ENCODE peak calls at places on chromosomes 2 and 18, in eight cellular contexts. X is retina, K is GM12865, Y is aorta, R is upper lobe of right lung, V is foreskin fibroblast, N is renal cortical epithelial cell, G is left ventricle myocardium inferior. M is an unnamed sample.
A peak's percentile ranks its signal among the peaks of the same experiment; 100 is the strongest.

GRCh38 chr18:58297198-58297597 is 253.2 kb downstream of the NEDD4L start:
- DNase-seq in X (no peak), K (peak; percentile 14), Y (no peak), R (no peak), V (no peak), N (no peak), G (no peak), M (no peak)

GRCh38 chr2:58239243-58239642 is 1.9 kb downstream of the FANCL start:
- DNase-seq in X (no peak), K (no peak), Y (no peak), R (no peak), V (no peak), N (no peak), G (no peak), M (no peak)

GRCh38 chr2:118806797-118807667 is 40.4 kb downstream of the EN1 start:
- DNase-seq in X (peak; percentile 58), K (no peak), Y (no peak), R (no peak), V (no peak), N (no peak), G (no peak), M (no peak)

GRCh38 chr18:46531472-46531871 is 125.5 kb downstream of the LOXHD1 start:
- DNase-seq in X (no peak), K (no peak), Y (no peak), R (no peak), V (no peak), N (no peak), G (no peak), M (no peak)

GRCh38 chr2:10860476-10861325 is 48.1 kb upstream of the PDIA6 start:
- DNase-seq in X (no peak), K (no peak), Y (no peak), R (no peak), V (no peak), N (no peak), G (no peak), M (no peak)

GRCh38 chr2:15559379-15559778 is 1.8 kb downstream of the NBAS start:
- DNase-seq in X (no peak), K (no peak), Y (no peak), R (no peak), V (no peak), N (no peak), G (no peak), M (no peak)

GRCh38 chr18:21914739-21915319 is 174.2 kb downstream of the MIB1 start:
- DNase-seq in X (no peak), K (peak; percentile 36), Y (no peak), R (no peak), V (peak; percentile 9), N (peak; percentile 25), G (no peak), M (no peak)

GRCh38 chr2:226800941-226801784 is 1.5 kb upstream of the IRS1 start:
- DNase-seq in X (peak; percentile 97), K (peak; percentile 88), Y (peak; percentile 88), R (peak; percentile 92), V (peak; percentile 82), N (peak; percentile 90), G (peak; percentile 86), M (peak; percentile 89)

GRCh38 chr2:97724501-97724900 is 11.1 kb downstream of the ZAP70 start:
- DNase-seq in X (no peak), K (no peak), Y (no peak), R (no peak), V (no peak), N (no peak), G (no peak), M (no peak)

GRCh38 chr2:200040831-200041230 is 85.4 kb downstream of the MAIP1 start:
- DNase-seq in X (no peak), K (no peak), Y (no peak), R (no peak), V (no peak), N (no peak), G (no peak), M (no peak)

GRCh38 chr2:55511508-55512124 is 7.9 kb upstream of the CFAP36 start:
- DNase-seq in X (peak; percentile 31), K (no peak), Y (no peak), R (no peak), V (peak; percentile 16), N (peak; percentile 57), G (no peak), M (no peak)

GRCh38 chr18:1663879-1664705 is 759.4 kb downstream of the ADCYAP1 start:
- DNase-seq in X (no peak), K (peak; percentile 51), Y (peak; percentile 69), R (peak; percentile 85), V (no peak), N (no peak), G (peak; percentile 43), M (peak; percentile 81)

GRCh38 chr2:33373986-33374385 is 102.5 kb upstream of the RASGRP3 start:
- DNase-seq in X (no peak), K (no peak), Y (no peak), R (no peak), V (peak; percentile 87), N (peak; percentile 78), G (no peak), M (no peak)

GRCh38 chr2:17313261-17313660 is 205.0 kb downstream of the RAD51AP2 start:
- DNase-seq in X (no peak), K (no peak), Y (no peak), R (no peak), V (no peak), N (no peak), G (no peak), M (no peak)

GRCh38 chr2:11993749-11994148 is 247.3 kb downstream of the LPIN1 start:
- DNase-seq in X (no peak), K (no peak), Y (no peak), R (no peak), V (no peak), N (no peak), G (no peak), M (no peak)

GRCh38 chr18:13616041-13616440 is 110.3 kb downstream of the FAM210A start:
- DNase-seq in X (no peak), K (no peak), Y (no peak), R (no peak), V (no peak), N (no peak), G (no peak), M (no peak)

GRCh38 chr18:58934933-58935577 is 70.4 kb downstream of the ZNF532 start:
- DNase-seq in X (no peak), K (no peak), Y (no peak), R (no peak), V (no peak), N (no peak), G (no peak), M (no peak)

GRCh38 chr2:121266543-121267106 is 18.4 kb downstream of the TFCP2L1 start:
- DNase-seq in X (no peak), K (no peak), Y (no peak), R (no peak), V (no peak), N (peak; percentile 60), G (no peak), M (no peak)

GRCh38 chr18:63161728-63162195 is 157.8 kb downstream of the BCL2 start:
- DNase-seq in X (no peak), K (peak; percentile 96), Y (peak; percentile 88), R (peak; percentile 69), V (peak; percentile 80), N (peak; percentile 85), G (peak; percentile 35), M (peak; percentile 76)